ENCODE peak calls at places on chromosomes 3 and 15, in six cellular contexts. F, V, K, W, P and G are unnamed samples.

GRCh38 chr3:122977645-122978466 is 49.7 kb downstream of the SEMA5B start:
- DNase-seq in F (peak), K (no peak), W (no peak), P (no peak), V (peak), G (no peak)

GRCh38 chr15:92683511-92683834 is 27.9 kb upstream of the FAM174B start:
- DNase-seq in K (no peak), P (peak), V (no peak), F (peak), W (no peak), G (peak)

GRCh38 chr3:102336130-102336529 is 98.7 kb upstream of the ZPLD1 start:
- DNase-seq in W (no peak), F (no peak), P (no peak), K (no peak), V (no peak), G (no peak)

GRCh38 chr3:190883973-190884832 is 21.7 kb upstream of the GMNC start:
- DNase-seq in K (no peak), W (peak), P (peak), F (peak), V (peak), G (peak)

GRCh38 chr3:189236352-189236751 is 64.6 kb downstream of the TPRG1 start:
- DNase-seq in P (no peak), K (no peak), V (no peak), W (no peak), F (no peak), G (no peak)

GRCh38 chr3:10628902-10629700 is 123.7 kb upstream of the ATP2B2 start:
- DNase-seq in F (no peak), P (no peak), W (no peak), K (no peak), V (no peak), G (no peak)

GRCh38 chr15:69000725-69001503 is 13.6 kb upstream of the NOX5 start:
- DNase-seq in F (no peak), K (no peak), W (no peak), P (no peak), V (no peak), G (no peak)

GRCh38 chr3:122322095-122323075 is 2.7 kb upstream of the CSTA start:
- DNase-seq in P (no peak), W (no peak), V (no peak), K (no peak), F (no peak), G (no peak)

GRCh38 chr15:95937128-95937528 is 393.4 kb upstream of the NR2F2 start:
- DNase-seq in F (no peak), V (peak), W (no peak), K (no peak), P (no peak), G (no peak)

GRCh38 chr3:2810723-2811122 is 299.5 kb downstream of the IL5RA start:
- DNase-seq in K (no peak), F (no peak), V (no peak), P (no peak), W (no peak), G (no peak)

GRCh38 chr3:194058189-194058571 is 77.8 kb upstream of the HES1 start:
- DNase-seq in F (peak), V (peak), W (no peak), P (peak), K (no peak), G (peak)

GRCh38 chr3:86965180-86965579 is 25.8 kb downstream of the VGLL3 start:
- DNase-seq in F (no peak), V (no peak), W (no peak), P (no peak), K (no peak), G (no peak)

GRCh38 chr15:96428742-96429141 is 98.2 kb downstream of the NR2F2 start:
- DNase-seq in P (no peak), F (no peak), K (no peak), V (peak), W (no peak), G (no peak)

GRCh38 chr15:74423443-74424257 is 10.1 kb downstream of the SEMA7A start:
- DNase-seq in V (no peak), W (peak), P (no peak), K (no peak), F (peak), G (no peak)
- TF ChIP-seq CEBPB in V (no peak), W (no peak), P (no peak), K (no peak), F (no peak), G (no peak)

GRCh38 chr3:37392957-37393356 is 218.6 kb upstream of the LRRFIP2 start:
- DNase-seq in P (no peak), V (no peak), F (no peak), W (no peak), K (no peak), G (no peak)

GRCh38 chr3:37400355-37400754 is 226.0 kb upstream of the LRRFIP2 start:
- DNase-seq in F (no peak), W (no peak), P (no peak), V (no peak), K (no peak), G (no peak)

GRCh38 chr3:37400945-37401344 is 226.6 kb upstream of the LRRFIP2 start:
- DNase-seq in P (no peak), F (no peak), W (no peak), K (no peak), V (no peak), G (no peak)

GRCh38 chr3:37391679-37392078 is 217.3 kb upstream of the LRRFIP2 start:
- DNase-seq in K (no peak), P (no peak), W (no peak), V (no peak), F (no peak), G (no peak)

DNA sequence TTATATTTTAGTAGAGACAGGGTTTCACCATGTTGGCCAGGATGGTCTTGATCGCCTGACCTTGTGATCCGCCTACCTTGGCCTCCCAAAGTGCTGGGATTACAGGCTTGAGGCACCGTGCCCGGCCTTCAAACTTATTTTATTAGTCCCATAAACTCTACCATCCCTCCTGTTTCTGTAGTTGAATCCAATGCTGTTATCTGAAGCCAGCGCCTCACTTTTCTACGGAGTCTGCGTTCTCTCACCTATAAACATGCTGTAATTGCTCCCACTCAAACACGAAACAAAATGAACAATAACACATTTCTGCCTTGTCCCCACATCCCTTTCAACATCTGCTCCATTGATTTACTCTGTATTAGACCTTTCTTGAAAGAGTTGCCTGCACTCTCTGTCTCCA is 222.3 kb upstream of the LRRFIP2 start:
- DNase-seq in F (no peak), W (no peak), K (no peak), P (no peak), V (no peak), G (no peak)
- H3K9ac ChIP-seq in F (no peak), W (no peak), K (no peak), P (no peak), V (no peak), G (no peak)

DNA sequence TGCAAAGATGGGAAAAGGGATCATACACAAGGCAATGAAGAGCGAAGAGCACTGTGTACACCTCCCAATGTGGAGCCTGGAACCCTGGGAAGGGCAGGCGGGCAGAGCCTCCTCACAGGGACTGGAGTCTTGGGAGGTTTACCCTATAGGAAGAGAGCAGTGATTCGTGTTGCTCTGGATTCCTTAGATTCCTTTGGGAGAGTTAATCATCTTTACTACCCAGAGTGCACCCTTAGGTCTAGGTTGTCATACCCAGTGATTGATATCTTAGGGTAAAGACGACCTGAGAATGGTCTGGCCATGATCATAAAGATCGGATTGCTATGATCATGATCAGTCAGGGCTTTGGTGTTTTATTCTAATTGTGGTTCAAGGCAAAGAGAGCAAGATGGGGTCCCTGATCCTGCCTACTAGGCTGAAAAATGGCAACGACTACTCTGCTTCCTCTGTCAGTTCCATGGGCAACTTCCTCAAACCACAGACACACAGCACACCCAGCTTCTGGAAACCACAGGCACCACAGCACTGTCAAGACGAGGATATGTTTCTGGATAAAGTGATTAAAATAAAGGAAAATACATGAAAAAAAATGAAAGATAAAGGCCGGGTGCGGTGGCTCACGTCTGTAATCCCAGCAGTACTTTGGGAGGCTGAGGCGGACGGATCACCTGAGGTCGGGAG is 20.4 kb upstream of the MAP6D1 start:
- DNase-seq in W (no peak), F (no peak), K (no peak), P (no peak), V (peak), G (no peak)
- TF ChIP-seq CEBPB in W (no peak), F (no peak), K (no peak), P (no peak), V (no peak), G (no peak)

GRCh38 chr3:69385033-69385722 is 710 bp downstream of the FRMD4B start:
- DNase-seq in V (no peak), W (no peak), P (no peak), F (no peak), K (no peak), G (no peak)

GRCh38 chr3:69384379-69384778 is 1.5 kb downstream of the FRMD4B start:
- DNase-seq in V (no peak), P (no peak), W (no peak), F (no peak), K (no peak), G (no peak)

GRCh38 chr3:69385723-69386483 is at the start of gene FRMD4B:
- DNase-seq in V (no peak), K (no peak), P (peak), W (no peak), F (peak), G (no peak)

GRCh38 chr3:69388241-69388640 is 2.4 kb upstream of the FRMD4B start:
- DNase-seq in F (no peak), V (no peak), P (no peak), W (no peak), K (no peak), G (no peak)

DNA sequence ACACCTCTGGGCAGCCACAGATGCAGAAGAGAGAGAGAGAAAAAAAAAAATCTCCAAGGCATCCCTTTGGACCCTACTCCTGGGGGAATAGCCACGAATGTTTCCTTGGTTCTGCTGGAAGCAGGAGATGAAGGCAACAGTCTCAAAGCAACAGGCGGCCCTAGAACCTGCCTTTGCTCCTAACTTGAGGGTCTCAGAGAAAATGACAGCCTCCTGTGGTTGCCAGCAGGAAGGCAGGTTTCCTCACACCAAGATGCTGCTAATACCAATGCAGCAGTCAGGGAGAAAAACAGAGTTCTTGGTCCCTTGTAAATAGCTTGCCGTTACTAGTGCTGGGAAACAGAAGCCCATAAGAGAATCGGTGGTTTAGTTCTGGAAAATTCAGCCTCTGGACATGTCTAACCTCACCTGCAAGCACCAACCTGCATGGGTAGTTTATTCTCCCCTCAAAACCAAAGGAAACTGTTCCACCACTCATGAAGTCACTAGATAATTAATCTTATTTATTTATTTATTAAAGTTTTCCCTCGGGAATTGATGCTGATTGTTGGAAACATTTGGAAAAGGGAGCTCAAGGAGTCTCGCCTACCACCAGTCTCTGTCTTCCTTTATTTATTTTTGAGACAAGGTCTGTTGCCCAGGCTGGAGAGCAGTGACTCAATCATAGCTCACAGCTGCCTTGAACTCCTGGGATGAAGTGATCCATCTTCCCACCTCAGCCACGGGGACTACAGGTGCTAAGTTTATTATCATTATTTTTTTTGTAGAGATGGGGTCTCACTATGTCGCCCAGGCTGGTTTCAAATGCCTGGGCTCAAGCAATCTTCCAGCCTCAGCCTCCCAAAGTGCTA is 872 bp upstream of the FRMD4B start:
- DNase-seq in F (no peak), W (no peak), P (no peak), K (no peak), V (no peak), G (no peak)
- H3K9ac ChIP-seq in F (no peak), W (no peak), P (no peak), K (no peak), V (no peak), G (no peak)

GRCh38 chr15:57423599-57424140 is 47.4 kb downstream of the CGNL1 start:
- DNase-seq in V (no peak), P (peak), F (no peak), W (no peak), K (no peak), G (no peak)

GRCh38 chr15:57425842-57426241 is 49.5 kb downstream of the CGNL1 start:
- DNase-seq in K (no peak), P (no peak), W (no peak), V (no peak), F (no peak), G (no peak)

GRCh38 chr15:57424628-57425405 is 48.5 kb downstream of the CGNL1 start:
- DNase-seq in P (no peak), W (no peak), F (no peak), V (no peak), K (no peak), G (no peak)

GRCh38 chr15:57429098-57429497 is 52.8 kb downstream of the CGNL1 start:
- DNase-seq in P (no peak), K (no peak), W (no peak), F (no peak), V (no peak), G (no peak)

GRCh38 chr15:57427367-57427821 is 51.1 kb downstream of the CGNL1 start:
- DNase-seq in W (no peak), K (no peak), F (peak), V (no peak), P (no peak), G (no peak)
- TF ChIP-seq CEBPB in W (no peak), K (no peak), F (peak), V (peak), P (no peak), G (no peak)

GRCh38 chr3:71724171-71724453 is 1.1 kb downstream of the EIF4E3 start:
- DNase-seq in P (no peak), K (no peak), F (no peak), W (no peak), V (no peak), G (no peak)
- H3K9ac ChIP-seq in P (no peak), K (no peak), F (no peak), W (no peak), V (no peak), G (no peak)

GRCh38 chr3:58635371-58636285 is 30.9 kb downstream of the FAM3D start:
- DNase-seq in F (no peak), W (no peak), V (no peak), P (no peak), K (no peak), G (peak)
- TF ChIP-seq CEBPB in F (no peak), W (no peak), V (no peak), P (no peak), K (no peak), G (no peak)

GRCh38 chr3:149089395-149089794 is 3.1 kb upstream of the HLTF start:
- DNase-seq in W (no peak), V (no peak), F (no peak), K (no peak), P (no peak), G (no peak)

GRCh38 chr3:149090907-149091306 is 4.6 kb upstream of the HLTF start:
- DNase-seq in K (no peak), P (no peak), V (no peak), W (no peak), F (no peak), G (no peak)

GRCh38 chr3:149087208-149087607 is 875 bp upstream of the HLTF start:
- DNase-seq in K (no peak), F (no peak), W (no peak), P (no peak), V (no peak), G (no peak)

GRCh38 chr3:149085828-149086231 is 503 bp downstream of the HLTF start:
- DNase-seq in F (peak), V (peak), K (no peak), P (no peak), W (no peak), G (peak)

GRCh38 chr3:149086232-149086988 is at the start of gene HLTF:
- DNase-seq in F (peak), K (peak), P (peak), W (peak), V (peak), G (peak)
- H3K9ac ChIP-seq in F (peak), K (peak), P (peak), W (peak), V (peak), G (peak)